ENCODE peak calls at places on chromosomes 2 and 18, in eight cellular contexts. Q is AG04449, A is osteocyte, Y is neural progenitor cell, S is bronchial epithelial cell, M is thyroid gland, L is GM13977, U is left ventricle myocardium inferior. E is an unnamed sample.

GRCh38 chr2:210955591-210955990 is 399.2 kb downstream of the CPS1 start:
- DNase-seq in Q (no peak), A (no peak), Y (no peak), S (peak), M (no peak), L (no peak), U (no peak), E (peak)

GRCh38 chr2:63843093-63843492 is 1.4 kb downstream of the UGP2 start:
- DNase-seq in Q (no peak), A (no peak), Y (no peak), S (no peak), M (no peak), L (no peak), U (no peak), E (no peak)

GRCh38 chr18:34933880-34934689 is 107.1 kb upstream of the MAPRE2 start:
- DNase-seq in Q (no peak), A (no peak), Y (no peak), S (peak), M (no peak), L (no peak), U (no peak), E (peak)

GRCh38 chr2:239278941-239279365 is 121.9 kb downstream of the HDAC4 start:
- DNase-seq in Q (no peak), A (no peak), Y (no peak), S (peak), M (no peak), L (no peak), U (no peak), E (no peak)

GRCh38 chr2:127650041-127650784 is 4.3 kb downstream of the GPR17 start:
- DNase-seq in Q (no peak), A (no peak), Y (no peak), S (no peak), M (no peak), L (no peak), U (peak), E (no peak)

GRCh38 chr2:16093639-16094447 is 153.5 kb downstream of the MYCN start:
- DNase-seq in Q (no peak), A (no peak), Y (no peak), S (no peak), M (peak), L (no peak), U (no peak), E (no peak)

GRCh38 chr2:190359896-190360376 is 16.5 kb downstream of the INPP1 start:
- DNase-seq in Q (no peak), A (peak), Y (peak), S (no peak), M (peak), L (peak), U (peak), E (peak)

GRCh38 chr2:99085400-99085799 is 56.1 kb upstream of the C2orf15 start:
- DNase-seq in Q (no peak), A (no peak), Y (peak), S (no peak), M (peak), L (no peak), U (no peak), E (no peak)

GRCh38 chr2:181953773-181954537 is 31.7 kb upstream of the PPP1R1C start:
- DNase-seq in Q (no peak), A (no peak), Y (peak), S (peak), M (peak), L (peak), U (peak), E (no peak)

GRCh38 chr18:77067315-77068061 is 65.1 kb downstream of the MBP start:
- DNase-seq in Q (no peak), A (no peak), Y (no peak), S (peak), M (no peak), L (no peak), U (peak), E (peak)

GRCh38 chr2:238462782-238463396 is 36.2 kb downstream of the ASB1 start:
- DNase-seq in Q (no peak), A (no peak), Y (peak), S (peak), M (no peak), L (peak), U (no peak), E (peak)

GRCh38 chr2:70143314-70144150 is 47.3 kb downstream of the C2orf42 start:
- DNase-seq in Q (no peak), A (no peak), Y (peak), S (peak), M (peak), L (no peak), U (no peak), E (no peak)

GRCh38 chr2:88671786-88672427 is 19.6 kb upstream of the RPIA start:
- DNase-seq in Q (no peak), A (no peak), Y (peak), S (peak), M (no peak), L (peak), U (no peak), E (peak)

GRCh38 chr2:53652131-53652530 is 115.5 kb upstream of the CHAC2 start:
- DNase-seq in Q (no peak), A (no peak), Y (no peak), S (no peak), M (no peak), L (no peak), U (no peak), E (no peak)

GRCh38 chr18:13048061-13048605 is 57.0 kb downstream of the CEP192 start:
- DNase-seq in Q (no peak), A (no peak), Y (no peak), S (no peak), M (no peak), L (no peak), U (no peak), E (no peak)

GRCh38 chr2:241608881-241609280 is 28.1 kb downstream of the THAP4 start:
- DNase-seq in Q (no peak), A (no peak), Y (no peak), S (no peak), M (no peak), L (no peak), U (no peak), E (no peak)

GRCh38 chr2:32559136-32559535 is 68.7 kb upstream of the TTC27 start:
- DNase-seq in Q (no peak), A (no peak), Y (no peak), S (no peak), M (no peak), L (no peak), U (no peak), E (no peak)

GRCh38 chr18:10559566-10560456 is 34.0 kb downstream of the NAPG start:
- DNase-seq in Q (no peak), A (no peak), Y (no peak), S (no peak), M (peak), L (peak), U (peak), E (no peak)

GRCh38 chr2:149768320-149768799 is 180.8 kb upstream of the MMADHC start:
- DNase-seq in Q (no peak), A (no peak), Y (no peak), S (peak), M (no peak), L (no peak), U (no peak), E (no peak)

DNA sequence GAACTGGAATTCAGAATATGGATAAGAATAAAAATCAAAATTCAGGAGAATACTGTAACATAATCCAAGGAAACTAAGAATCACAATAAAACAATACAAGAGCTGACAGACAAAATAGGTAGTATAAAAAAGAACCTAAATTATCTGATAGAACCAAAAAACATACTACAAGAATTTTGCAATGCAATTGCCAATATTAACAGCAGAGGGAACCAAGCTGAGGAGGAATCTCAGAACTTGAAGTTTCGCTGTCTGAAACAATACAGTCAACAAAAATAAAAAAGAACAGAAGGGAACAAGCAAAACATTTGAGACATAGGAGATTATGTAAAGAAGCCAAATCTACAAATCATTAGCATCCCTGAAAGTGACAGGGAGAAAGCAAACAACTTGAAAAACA is 84.1 kb upstream of the GALNT13 start:
- DNase-seq in Q (no peak), A (no peak), Y (no peak), S (no peak), M (no peak), L (no peak), U (no peak), E (no peak)
- TF ChIP-seq CTCF in Q (no peak), A (no peak), Y (peak), S (no peak), M (no peak), L (no peak), U (no peak), E (no peak)

DNA sequence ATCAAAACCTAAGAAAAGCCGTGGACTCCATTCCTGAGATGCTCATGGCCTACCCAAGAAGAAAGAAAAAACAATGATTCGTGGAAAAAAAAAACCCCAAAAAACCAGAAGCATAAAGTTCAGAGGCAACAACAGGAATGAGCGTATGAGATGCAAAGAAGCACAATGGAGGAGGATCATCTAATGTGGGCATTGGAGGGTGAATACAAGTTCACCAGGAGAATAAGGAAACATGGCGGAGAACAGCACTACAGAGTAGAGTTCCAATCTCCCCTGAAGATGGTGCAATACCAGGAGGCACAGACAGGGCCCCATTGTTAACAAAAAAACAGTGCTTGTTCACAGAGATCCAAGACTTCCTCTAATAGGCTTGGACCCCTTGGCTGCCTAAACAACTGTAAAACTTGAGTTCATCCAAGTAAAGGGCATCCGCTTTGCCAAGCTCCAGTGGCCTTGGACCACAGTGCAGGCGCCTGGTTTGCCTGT is 337.2 kb downstream of the PDE11A start:
- DNase-seq in Q (no peak), A (no peak), Y (no peak), S (no peak), M (no peak), L (no peak), U (no peak), E (no peak)
- TF ChIP-seq CTCF in Q (no peak), A (no peak), Y (no peak), S (no peak), M (no peak), L (no peak), U (no peak), E (no peak)

DNA sequence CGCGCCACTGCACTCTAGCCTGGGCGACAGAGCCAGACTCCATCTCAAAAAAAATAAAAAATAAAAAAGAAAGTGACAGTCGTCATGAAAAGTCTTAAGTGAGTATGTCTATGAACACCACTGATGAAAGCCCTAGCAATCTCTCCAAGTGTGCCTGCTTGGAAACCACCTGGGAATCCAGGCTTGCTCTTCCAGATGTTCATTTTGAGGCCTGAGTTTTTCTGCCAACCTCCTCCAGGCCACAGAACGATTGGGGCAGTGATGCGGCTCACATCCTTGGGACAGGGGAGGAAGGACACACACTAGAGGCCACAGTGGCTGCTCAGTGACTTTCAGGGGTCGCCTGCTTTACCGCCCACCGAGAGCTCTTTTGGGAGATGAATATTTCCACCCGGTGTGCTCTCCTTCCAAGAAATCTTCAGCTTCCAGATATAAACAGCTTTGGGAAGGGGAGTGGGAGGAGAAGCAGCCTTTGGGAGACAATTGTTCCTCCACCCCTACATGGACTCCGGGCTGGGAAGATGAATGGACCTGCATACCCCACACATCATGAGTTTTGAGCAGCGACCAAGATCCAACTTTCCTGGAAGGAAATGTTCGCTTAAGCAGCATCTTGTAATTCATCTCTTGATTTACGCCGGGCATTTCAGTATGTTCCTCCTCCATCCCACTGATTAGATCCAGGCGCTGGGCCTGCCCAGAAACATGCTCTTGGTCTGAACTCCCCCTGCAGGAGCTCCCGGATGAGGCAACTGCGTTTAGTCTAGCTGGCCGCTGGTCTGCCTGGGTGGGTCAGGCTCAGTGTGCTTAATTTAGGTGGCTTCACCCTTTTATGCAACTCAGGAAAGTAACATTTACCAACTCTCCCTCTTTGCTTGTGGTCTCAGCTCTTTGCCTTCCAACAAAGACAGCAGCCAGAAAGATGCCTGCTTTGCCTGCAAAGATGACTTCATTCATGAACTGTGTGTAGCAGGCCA is 6.2 kb upstream of the ARMC9 start:
- DNase-seq in Q (peak), A (peak), Y (peak), S (no peak), M (peak), L (no peak), U (peak), E (no peak)
- TF ChIP-seq CTCF in Q (peak), A (peak), Y (peak), S (peak), M (peak), L (peak), U (peak), E (no peak)

GRCh38 chr2:44247924-44248323 is 27.4 kb upstream of the SLC3A1 start:
- DNase-seq in Q (no peak), A (no peak), Y (peak), S (no peak), M (no peak), L (no peak), U (no peak), E (no peak)
- TF ChIP-seq CTCF in Q (no peak), A (peak), Y (peak), S (no peak), M (no peak), L (no peak), U (no peak), E (no peak)

DNA sequence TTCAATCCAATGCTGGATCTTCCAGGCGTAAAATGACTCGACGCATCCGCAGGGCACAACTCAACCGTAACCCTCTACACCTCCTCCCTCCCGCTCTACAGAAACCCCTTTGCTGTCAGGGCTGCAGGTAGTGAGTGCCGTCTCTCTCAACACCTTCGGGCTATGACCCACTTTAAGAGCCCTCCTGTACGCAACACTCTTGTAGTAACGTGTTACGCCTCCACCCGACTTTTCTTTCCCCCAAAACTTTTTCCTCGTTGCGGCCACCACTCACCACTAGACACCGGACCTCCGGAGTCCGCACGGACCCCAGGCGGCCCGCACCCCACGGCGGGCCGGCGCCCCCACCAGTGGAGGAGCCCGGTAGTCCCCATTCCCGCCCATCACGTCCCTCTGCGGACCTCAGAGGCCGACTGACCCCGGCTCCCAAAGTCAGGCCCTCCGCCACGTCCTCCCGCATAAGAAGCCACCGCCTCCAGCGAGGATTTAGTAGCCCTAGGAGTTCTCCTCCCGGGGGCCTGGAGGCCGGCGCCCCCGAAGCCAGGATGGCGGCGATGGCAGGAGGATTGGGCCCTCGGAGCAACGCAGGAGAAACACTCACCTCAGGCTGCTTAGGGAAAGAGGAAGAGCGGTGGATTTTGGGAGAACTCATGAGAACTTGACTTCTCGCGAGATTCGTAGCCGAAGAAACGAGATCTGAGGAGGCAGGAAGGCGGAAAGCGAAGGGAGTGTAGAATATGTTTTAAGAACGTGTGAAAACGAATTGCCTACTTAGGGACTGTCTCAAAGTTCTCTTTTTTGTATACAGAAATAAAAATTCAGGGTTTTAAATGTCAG is 5.0 kb upstream of the C18orf32 start:
- DNase-seq in Q (peak), A (peak), Y (peak), S (peak), M (peak), L (peak), U (peak), E (peak)
- TF ChIP-seq CTCF in Q (no peak), A (no peak), Y (peak), S (no peak), M (no peak), L (no peak), U (no peak), E (no peak)

E was measured in RWPE1.